ENCODE peak calls at places on chromosome 5, in eight cellular contexts. U, M, S, Q, T, O, J and C are unnamed samples.

GRCh38 chr5:143515829-143516228 is 112.3 kb upstream of the NR3C1 start:
- DNase-seq in Q (peak; percentile 6), T (no peak), J (no peak), O (no peak), M (no peak), S (peak; percentile 23), U (no peak), C (no peak)

GRCh38 chr5:116600876-116601275 is 26.3 kb upstream of the SEMA6A start:
- DNase-seq in T (peak; percentile 63), U (no peak), Q (no peak), M (no peak), O (no peak), J (no peak), S (no peak), C (no peak)

GRCh38 chr5:2017540-2018389 is 135.0 kb upstream of the IRX4 start:
- DNase-seq in U (peak; percentile 50), S (no peak), Q (peak; percentile 5), J (no peak), M (no peak), O (no peak), T (no peak), C (no peak)

GRCh38 chr5:112800901-112801300 is 60.2 kb upstream of the SRP19 start:
- DNase-seq in S (no peak), Q (no peak), T (no peak), U (no peak), O (no peak), J (no peak), M (no peak), C (no peak)

GRCh38 chr5:10461904-10462542 is 20.3 kb downstream of the ROPN1L start:
- DNase-seq in S (no peak), T (no peak), U (no peak), O (no peak), Q (no peak), J (no peak), M (no peak), C (no peak)

GRCh38 chr5:89213584-89213983 is 330.6 kb upstream of the MEF2C start:
- DNase-seq in O (no peak), U (no peak), S (no peak), J (no peak), Q (no peak), M (no peak), T (peak; percentile 92), C (no peak)

GRCh38 chr5:1152156-1152555 is 40.3 kb upstream of the SLC12A7 start:
- DNase-seq in T (no peak), J (no peak), S (no peak), O (peak; percentile 44), M (no peak), Q (no peak), U (no peak), C (no peak)

GRCh38 chr5:76062502-76062901 is 20.7 kb upstream of the SV2C start:
- DNase-seq in Q (no peak), M (no peak), T (no peak), O (no peak), U (no peak), J (no peak), S (no peak), C (no peak)

GRCh38 chr5:135511858-135512257 is 23.9 kb downstream of the NEUROG1 start:
- DNase-seq in M (no peak), Q (peak; percentile 44), J (no peak), S (no peak), T (no peak), U (no peak), O (no peak), C (no peak)

GRCh38 chr5:173459225-173459624 is 131.0 kb upstream of the STC2 start:
- DNase-seq in U (no peak), T (no peak), S (no peak), J (no peak), M (no peak), O (no peak), Q (no peak), C (no peak)

GRCh38 chr5:150138551-150139265 is 16.9 kb downstream of the PDGFRB start:
- DNase-seq in S (peak; percentile 38), U (peak; percentile 89), M (no peak), J (no peak), T (peak; percentile 97), Q (no peak), O (no peak), C (no peak)

GRCh38 chr5:88203977-88204735 is 64.5 kb downstream of the TMEM161B start:
- DNase-seq in J (no peak), O (peak; percentile 22), U (peak; percentile 59), S (no peak), T (peak; percentile 88), Q (no peak), M (peak; percentile 7), C (peak; percentile 13)

GRCh38 chr5:118778951-118779350 is 209.4 kb downstream of the DTWD2 start:
- DNase-seq in J (no peak), O (no peak), U (no peak), M (no peak), Q (no peak), T (peak; percentile 20), S (no peak), C (no peak)

GRCh38 chr5:15013654-15014463 is 142.3 kb upstream of the ANKH start:
- DNase-seq in S (no peak), Q (peak; percentile 35), M (no peak), J (no peak), O (no peak), U (peak; percentile 69), T (peak; percentile 70), C (peak; percentile 38)

GRCh38 chr5:79237735-79238560 is 2.0 kb downstream of the JMY start:
- DNase-seq in M (no peak), J (no peak), T (no peak), S (no peak), O (no peak), U (no peak), Q (peak; percentile 30), C (no peak)

GRCh38 chr5:96816430-96816939 is 8.7 kb upstream of the ERAP1 start:
- DNase-seq in T (peak; percentile 18), U (no peak), J (no peak), S (no peak), O (peak; percentile 73), M (no peak), Q (no peak), C (peak; percentile 90)

GRCh38 chr5:57664700-57665099 is 182.1 kb upstream of the ACTBL2 start:
- DNase-seq in T (no peak), M (no peak), Q (no peak), O (no peak), S (no peak), J (no peak), U (no peak), C (no peak)

GRCh38 chr5:181261320-181262085 is 560 bp upstream of the TRIM52 start:
- DNase-seq in M (no peak), Q (no peak), J (peak; percentile 82), S (no peak), U (peak; percentile 81), T (peak; percentile 62), O (no peak), C (peak; percentile 80)

GRCh38 chr5:57179262-57179960 is 5.6 kb downstream of the GPBP1 start:
- DNase-seq in J (no peak), M (no peak), O (no peak), S (no peak), T (no peak), Q (no peak), U (no peak), C (no peak)

GRCh38 chr5:81020478-81021167 is 60.5 kb downstream of the RASGRF2 start:
- DNase-seq in Q (no peak), O (no peak), U (no peak), M (no peak), J (no peak), S (no peak), T (peak; percentile 57), C (no peak)

GRCh38 chr5:98341038-98341710 is 432.3 kb upstream of the RGMB start:
- DNase-seq in O (no peak), Q (no peak), U (no peak), M (no peak), T (peak; percentile 97), J (no peak), S (no peak), C (no peak)

GRCh38 chr5:36357391-36357790 is 55.7 kb upstream of the RANBP3L start:
- DNase-seq in U (no peak), M (no peak), Q (no peak), O (no peak), S (no peak), T (peak; percentile 97), J (no peak), C (no peak)

GRCh38 chr5:73387630-73388370 is 60.8 kb downstream of the FOXD1 start:
- DNase-seq in O (peak; percentile 68), Q (no peak), J (no peak), T (peak; percentile 80), U (no peak), S (no peak), M (no peak), C (peak; percentile 4)

GRCh38 chr5:145495741-145496140 is 339.4 kb downstream of the PRELID2 start:
- DNase-seq in M (no peak), Q (no peak), J (no peak), T (peak; percentile 93), U (no peak), O (no peak), S (peak; percentile 47), C (no peak)

GRCh38 chr5:176921669-176922196 is 22.6 kb upstream of the HK3 start:
- DNase-seq in Q (no peak), U (peak; percentile 69), M (no peak), S (no peak), O (no peak), T (peak; percentile 6), J (no peak), C (no peak)

GRCh38 chr5:114018178-114018577 is 343.7 kb upstream of the KCNN2 start:
- DNase-seq in J (no peak), M (no peak), U (peak; percentile 52), Q (no peak), S (no peak), T (no peak), O (no peak), C (no peak)

GRCh38 chr5:100838048-100838473 is 65.0 kb downstream of the ST8SIA4 start:
- DNase-seq in J (no peak), O (no peak), Q (no peak), S (no peak), T (peak; percentile 11), M (no peak), U (no peak), C (peak; percentile 24)

GRCh38 chr5:75886706-75887105 is 169.5 kb upstream of the POC5 start:
- DNase-seq in O (no peak), S (no peak), T (no peak), J (no peak), M (no peak), Q (no peak), U (no peak), C (no peak)

GRCh38 chr5:43041669-43042175 is 1.6 kb upstream of the ANXA2R start:
- DNase-seq in J (peak; percentile 75), S (peak; percentile 45), Q (peak; percentile 70), U (no peak), T (peak; percentile 91), M (peak; percentile 74), O (no peak), C (no peak)

GRCh38 chr5:99334936-99335335 is 406.1 kb upstream of the CHD1 start:
- DNase-seq in J (no peak), Q (no peak), T (no peak), M (no peak), S (no peak), O (no peak), U (no peak), C (no peak)

GRCh38 chr5:160363122-160363521 is 7.3 kb downstream of the C1QTNF2 start:
- DNase-seq in S (no peak), O (no peak), J (no peak), T (no peak), M (no peak), U (no peak), Q (no peak), C (no peak)

GRCh38 chr5:67639311-67639710 is 442.7 kb upstream of the CD180 start:
- DNase-seq in M (no peak), S (no peak), T (no peak), Q (no peak), U (no peak), O (no peak), J (no peak), C (no peak)

GRCh38 chr5:9927106-9927505 is 297.0 kb upstream of the TAS2R1 start:
- DNase-seq in O (no peak), T (peak; percentile 75), Q (no peak), S (no peak), U (peak; percentile 45), M (no peak), J (no peak), C (no peak)

GRCh38 chr5:144812770-144813169 is 642.1 kb downstream of the KCTD16 start:
- DNase-seq in O (no peak), M (no peak), U (no peak), J (no peak), S (peak; percentile 9), Q (no peak), T (peak; percentile 66), C (no peak)